ENCODE peak calls at places on chromosomes 13 and 19, in eight cellular contexts. One of them, this sample, is unnamed.

GRCh38 chr19:51750381-51751124 is 1.1 kb downstream of the FPR1 start:
- DNase-seq in RCC 7860: peak
- DNase-seq in cerebellum: no peak
- DNase-seq in stimulated activated naive CD8-positive, alpha-beta T cell treated with anti-CD3 and anti-CD28 coated beads, Interleukin-15, amount 100 ng/mL, for 72 hours: no peak
- DNase-seq in aorta: no peak
- DNase-seq in effector CD4-positive, alpha-beta T cell: no peak
- DNase-seq in CD4-positive, alpha-beta T cell: no peak
- DNase-seq in HFFc6: peak
- DNase-seq in this sample: no peak

GRCh38 chr19:7887408-7888144 is 734 bp upstream of the LRRC8E start:
- DNase-seq in RCC 7860: no peak
- DNase-seq in cerebellum: no peak
- DNase-seq in stimulated activated naive CD8-positive, alpha-beta T cell treated with anti-CD3 and anti-CD28 coated beads, Interleukin-15, amount 100 ng/mL, for 72 hours: no peak
- DNase-seq in aorta: no peak
- DNase-seq in effector CD4-positive, alpha-beta T cell: no peak
- DNase-seq in CD4-positive, alpha-beta T cell: no peak
- DNase-seq in HFFc6: no peak
- DNase-seq in this sample: no peak

GRCh38 chr19:18223860-18224524 is 2.2 kb downstream of the PDE4C start:
- DNase-seq in RCC 7860: no peak
- DNase-seq in cerebellum: peak
- DNase-seq in stimulated activated naive CD8-positive, alpha-beta T cell treated with anti-CD3 and anti-CD28 coated beads, Interleukin-15, amount 100 ng/mL, for 72 hours: peak
- DNase-seq in aorta: peak
- DNase-seq in effector CD4-positive, alpha-beta T cell: no peak
- DNase-seq in CD4-positive, alpha-beta T cell: no peak
- DNase-seq in HFFc6: no peak
- DNase-seq in this sample: no peak

GRCh38 chr19:2061936-2062729 is 11.1 kb upstream of the MKNK2 start:
- DNase-seq in RCC 7860: no peak
- DNase-seq in cerebellum: no peak
- DNase-seq in stimulated activated naive CD8-positive, alpha-beta T cell treated with anti-CD3 and anti-CD28 coated beads, Interleukin-15, amount 100 ng/mL, for 72 hours: no peak
- DNase-seq in aorta: no peak
- DNase-seq in effector CD4-positive, alpha-beta T cell: no peak
- DNase-seq in CD4-positive, alpha-beta T cell: no peak
- DNase-seq in HFFc6: no peak
- DNase-seq in this sample: no peak

GRCh38 chr19:44757735-44758505 is 9.4 kb downstream of the BCL3 start:
- DNase-seq in RCC 7860: no peak
- DNase-seq in cerebellum: peak
- DNase-seq in stimulated activated naive CD8-positive, alpha-beta T cell treated with anti-CD3 and anti-CD28 coated beads, Interleukin-15, amount 100 ng/mL, for 72 hours: no peak
- DNase-seq in aorta: peak
- DNase-seq in effector CD4-positive, alpha-beta T cell: no peak
- DNase-seq in CD4-positive, alpha-beta T cell: no peak
- DNase-seq in HFFc6: peak
- DNase-seq in this sample: no peak

GRCh38 chr13:75480691-75481175 is 1.2 kb downstream of the TBC1D4 start:
- DNase-seq in RCC 7860: peak
- DNase-seq in cerebellum: peak
- DNase-seq in stimulated activated naive CD8-positive, alpha-beta T cell treated with anti-CD3 and anti-CD28 coated beads, Interleukin-15, amount 100 ng/mL, for 72 hours: peak
- DNase-seq in aorta: peak
- DNase-seq in effector CD4-positive, alpha-beta T cell: no peak
- DNase-seq in CD4-positive, alpha-beta T cell: no peak
- DNase-seq in HFFc6: peak
- DNase-seq in this sample: no peak

GRCh38 chr19:58558623-58559274 is 338 bp upstream of the UBE2M start:
- DNase-seq in RCC 7860: peak
- DNase-seq in cerebellum: peak
- DNase-seq in stimulated activated naive CD8-positive, alpha-beta T cell treated with anti-CD3 and anti-CD28 coated beads, Interleukin-15, amount 100 ng/mL, for 72 hours: peak
- DNase-seq in aorta: peak
- DNase-seq in effector CD4-positive, alpha-beta T cell: peak
- DNase-seq in CD4-positive, alpha-beta T cell: peak
- DNase-seq in HFFc6: peak
- DNase-seq in this sample: peak

GRCh38 chr13:113630296-113630695 is 27.7 kb downstream of the ATP4B start:
- DNase-seq in RCC 7860: no peak
- DNase-seq in cerebellum: no peak
- DNase-seq in stimulated activated naive CD8-positive, alpha-beta T cell treated with anti-CD3 and anti-CD28 coated beads, Interleukin-15, amount 100 ng/mL, for 72 hours: no peak
- DNase-seq in aorta: peak
- DNase-seq in effector CD4-positive, alpha-beta T cell: no peak
- DNase-seq in CD4-positive, alpha-beta T cell: no peak
- DNase-seq in HFFc6: no peak
- DNase-seq in this sample: no peak

GRCh38 chr19:5138606-5139594 is 170.0 kb downstream of the KDM4B start:
- DNase-seq in RCC 7860: no peak
- DNase-seq in cerebellum: no peak
- DNase-seq in stimulated activated naive CD8-positive, alpha-beta T cell treated with anti-CD3 and anti-CD28 coated beads, Interleukin-15, amount 100 ng/mL, for 72 hours: peak
- DNase-seq in aorta: no peak
- DNase-seq in effector CD4-positive, alpha-beta T cell: peak
- DNase-seq in CD4-positive, alpha-beta T cell: peak
- DNase-seq in HFFc6: no peak
- DNase-seq in this sample: peak

GRCh38 chr13:98143601-98144500 is 957 bp downstream of the FARP1 start:
- DNase-seq in RCC 7860: no peak
- DNase-seq in cerebellum: peak
- DNase-seq in stimulated activated naive CD8-positive, alpha-beta T cell treated with anti-CD3 and anti-CD28 coated beads, Interleukin-15, amount 100 ng/mL, for 72 hours: no peak
- DNase-seq in aorta: peak
- DNase-seq in effector CD4-positive, alpha-beta T cell: no peak
- DNase-seq in CD4-positive, alpha-beta T cell: no peak
- DNase-seq in HFFc6: peak
- DNase-seq in this sample: no peak

GRCh38 chr13:43918636-43919035 is 38.9 kb downstream of the LACC1 start:
- DNase-seq in RCC 7860: no peak
- DNase-seq in cerebellum: no peak
- DNase-seq in stimulated activated naive CD8-positive, alpha-beta T cell treated with anti-CD3 and anti-CD28 coated beads, Interleukin-15, amount 100 ng/mL, for 72 hours: no peak
- DNase-seq in aorta: no peak
- DNase-seq in effector CD4-positive, alpha-beta T cell: no peak
- DNase-seq in CD4-positive, alpha-beta T cell: no peak
- DNase-seq in HFFc6: no peak
- DNase-seq in this sample: no peak

GRCh38 chr19:49421039-49421877 is 2.0 kb downstream of the PTH2 start:
- DNase-seq in RCC 7860: no peak
- DNase-seq in cerebellum: peak
- DNase-seq in stimulated activated naive CD8-positive, alpha-beta T cell treated with anti-CD3 and anti-CD28 coated beads, Interleukin-15, amount 100 ng/mL, for 72 hours: peak
- DNase-seq in aorta: peak
- DNase-seq in effector CD4-positive, alpha-beta T cell: no peak
- DNase-seq in CD4-positive, alpha-beta T cell: no peak
- DNase-seq in HFFc6: no peak
- DNase-seq in this sample: no peak

GRCh38 chr13:75764251-75764650 is 128.1 kb downstream of the LMO7 start:
- DNase-seq in RCC 7860: no peak
- DNase-seq in cerebellum: no peak
- DNase-seq in stimulated activated naive CD8-positive, alpha-beta T cell treated with anti-CD3 and anti-CD28 coated beads, Interleukin-15, amount 100 ng/mL, for 72 hours: no peak
- DNase-seq in aorta: no peak
- DNase-seq in effector CD4-positive, alpha-beta T cell: no peak
- DNase-seq in CD4-positive, alpha-beta T cell: no peak
- DNase-seq in HFFc6: no peak
- DNase-seq in this sample: no peak

GRCh38 chr13:46639033-46639981 is 86.3 kb downstream of the LRCH1 start:
- DNase-seq in RCC 7860: peak
- DNase-seq in cerebellum: no peak
- DNase-seq in stimulated activated naive CD8-positive, alpha-beta T cell treated with anti-CD3 and anti-CD28 coated beads, Interleukin-15, amount 100 ng/mL, for 72 hours: no peak
- DNase-seq in aorta: no peak
- DNase-seq in effector CD4-positive, alpha-beta T cell: no peak
- DNase-seq in CD4-positive, alpha-beta T cell: no peak
- DNase-seq in HFFc6: no peak
- DNase-seq in this sample: no peak

This sample was measured in CD8-positive, alpha-beta memory T cell.